ENCODE peak calls at places on chromosomes 16 and 17, in five cellular contexts. G, J, H, A and O are unnamed samples.

GRCh38 chr17:50290074-50290702 is 15.9 kb downstream of the TMEM92 start:
- DNase-seq in G (peak), J (peak), H (no peak), A (peak), O (peak)

GRCh38 chr16:4613636-4614570 is 785 bp downstream of the UBALD1 start:
- DNase-seq in G (no peak), J (peak), H (peak), A (no peak), O (peak)

GRCh38 chr17:36939059-36939943 is 2.0 kb downstream of the LHX1 start:
- DNase-seq in G (no peak), J (no peak), H (no peak), A (no peak), O (no peak)

GRCh38 chr17:45813051-45813731 is 29.1 kb downstream of the CRHR1 start:
- DNase-seq in G (no peak), J (peak), H (peak), A (no peak), O (no peak)

GRCh38 chr16:88619859-88620655 is 18.3 kb upstream of the IL17C start:
- DNase-seq in G (no peak), J (peak), H (no peak), A (no peak), O (no peak)

GRCh38 chr16:11152677-11153321 is 103.2 kb downstream of the SOCS1 start:
- DNase-seq in G (no peak), J (no peak), H (no peak), A (no peak), O (no peak)

GRCh38 chr17:17321356-17322025 is 18.3 kb downstream of the NT5M start:
- DNase-seq in G (no peak), J (no peak), H (no peak), A (no peak), O (no peak)

GRCh38 chr17:41544935-41545334 is 16.8 kb upstream of the KRT19 start:
- DNase-seq in G (no peak), J (no peak), H (no peak), A (no peak), O (no peak)

GRCh38 chr16:67461600-67462278 is 19.2 kb downstream of the ATP6V0D1 start:
- DNase-seq in G (peak), J (no peak), H (no peak), A (peak), O (no peak)

GRCh38 chr17:80978499-80979497 is 12.8 kb upstream of the CHMP6 start:
- DNase-seq in G (no peak), J (no peak), H (no peak), A (no peak), O (no peak)

GRCh38 chr17:73137376-73137775 is 27.4 kb upstream of the SSTR2 start:
- DNase-seq in G (no peak), J (no peak), H (no peak), A (no peak), O (no peak)

GRCh38 chr16:24580665-24581064 is 41.3 kb downstream of the RBBP6 start:
- DNase-seq in G (no peak), J (peak), H (no peak), A (no peak), O (peak)

GRCh38 chr16:11546522-11547485 is 39.9 kb downstream of the LITAF start:
- DNase-seq in G (no peak), J (peak), H (no peak), A (no peak), O (no peak)

GRCh38 chr17:28620010-28620409 is 6.0 kb upstream of the RSKR start:
- DNase-seq in G (no peak), J (no peak), H (no peak), A (no peak), O (no peak)

GRCh38 chr16:81164481-81164880 is 68.3 kb upstream of the GCSH start:
- DNase-seq in G (peak), J (no peak), H (no peak), A (no peak), O (no peak)

GRCh38 chr17:337022-337420 is 15.6 kb downstream of the RPH3AL start:
- DNase-seq in G (no peak), J (no peak), H (no peak), A (no peak), O (no peak)

GRCh38 chr17:36829676-36830075 is 107.6 kb upstream of the LHX1 start:
- DNase-seq in G (no peak), J (no peak), H (no peak), A (no peak), O (peak)

GRCh38 chr16:68005786-68006286 is 6.6 kb upstream of the DPEP2 start:
- DNase-seq in G (no peak), J (peak), H (no peak), A (peak), O (peak)

GRCh38 chr16:87333101-87333500 is 15.9 kb upstream of the C16orf95 start:
- DNase-seq in G (no peak), J (no peak), H (no peak), A (no peak), O (no peak)

GRCh38 chr16:426906-427249 is 1.4 kb downstream of the RAB11FIP3 start:
- DNase-seq in G (no peak), J (no peak), H (no peak), A (no peak), O (no peak)

GRCh38 chr16:85582177-85582888 is 30.8 kb upstream of the GSE1 start:
- DNase-seq in G (no peak), J (no peak), H (peak), A (no peak), O (no peak)

GRCh38 chr16:200388-200787 is 20.1 kb downstream of the HBQ1 start:
- DNase-seq in G (no peak), J (peak), H (no peak), A (no peak), O (peak)

GRCh38 chr17:53148058-53148457 is 674.7 kb upstream of the KIF2B start:
- DNase-seq in G (no peak), J (no peak), H (no peak), A (no peak), O (no peak)

GRCh38 chr17:53150101-53150698 is 672.5 kb upstream of the KIF2B start:
- DNase-seq in G (no peak), J (no peak), H (no peak), A (no peak), O (peak)
- TF ChIP-seq CTCF in G (no peak), J (no peak), H (peak), A (no peak), O (no peak)

DNA sequence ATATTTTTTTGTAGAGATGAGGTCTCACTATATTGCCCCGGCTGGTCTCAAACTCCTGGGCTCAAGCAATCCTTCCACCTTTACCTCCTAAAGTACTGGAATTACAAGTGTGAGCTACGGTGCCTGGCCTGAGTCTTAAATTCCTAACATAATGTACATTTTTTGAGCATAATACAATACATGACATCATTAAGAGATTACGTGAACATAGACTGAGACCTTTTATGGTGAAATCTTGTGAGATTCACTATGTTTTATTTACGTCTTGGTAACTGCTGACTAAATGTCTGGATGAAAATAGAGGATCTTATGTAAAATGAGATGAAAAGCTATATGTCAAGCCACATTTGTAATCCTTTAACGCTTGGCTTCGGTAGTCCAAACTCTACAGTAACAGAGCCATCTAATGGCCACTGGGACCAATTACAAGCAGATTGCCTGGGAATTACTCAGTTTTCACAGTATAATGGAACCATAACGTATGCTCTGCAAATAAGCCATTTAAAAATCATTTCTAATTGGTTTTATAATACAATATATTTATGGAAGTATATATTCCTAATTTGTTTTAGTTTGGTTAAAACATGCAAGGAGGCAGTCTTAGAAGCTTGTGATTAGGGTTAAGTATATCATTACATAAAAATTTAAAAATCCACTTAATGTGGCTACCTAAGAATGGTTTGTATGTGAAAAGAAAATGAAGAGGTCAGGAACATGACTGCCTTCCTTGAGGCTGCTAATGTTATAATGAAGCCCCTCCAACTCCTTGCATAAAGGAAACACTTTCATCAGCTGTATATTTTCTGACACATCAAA is 8.1 kb upstream of the EFCAB13 start:
- DNase-seq in G (peak), J (peak), H (peak), A (peak), O (peak)
- TF ChIP-seq CTCF in G (peak), J (peak), H (peak), A (peak), O (peak)

GRCh38 chr16:66419527-66419926 is 7.6 kb upstream of the BEAN1 start:
- DNase-seq in G (no peak), J (no peak), H (no peak), A (no peak), O (no peak)
- TF ChIP-seq CTCF in G (no peak), J (peak), H (no peak), A (no peak), O (no peak)

GRCh38 chr16:54928421-54929089 is 2.1 kb upstream of the IRX5 start:
- DNase-seq in G (no peak), J (no peak), H (no peak), A (peak), O (peak)
- TF ChIP-seq CTCF in G (no peak), J (no peak), H (no peak), A (no peak), O (no peak)

GRCh38 chr17:51439395-51440229 is 179.3 kb downstream of the UTP18 start:
- DNase-seq in G (no peak), J (no peak), H (no peak), A (no peak), O (peak)

GRCh38 chr17:51435171-51435552 is 174.8 kb downstream of the UTP18 start:
- DNase-seq in G (no peak), J (no peak), H (no peak), A (no peak), O (no peak)

GRCh38 chr17:51434434-51435170 is 174.3 kb downstream of the UTP18 start:
- DNase-seq in G (no peak), J (no peak), H (no peak), A (no peak), O (peak)

GRCh38 chr17:51430581-51430980 is 170.2 kb downstream of the UTP18 start:
- DNase-seq in G (no peak), J (no peak), H (no peak), A (no peak), O (no peak)

DNA sequence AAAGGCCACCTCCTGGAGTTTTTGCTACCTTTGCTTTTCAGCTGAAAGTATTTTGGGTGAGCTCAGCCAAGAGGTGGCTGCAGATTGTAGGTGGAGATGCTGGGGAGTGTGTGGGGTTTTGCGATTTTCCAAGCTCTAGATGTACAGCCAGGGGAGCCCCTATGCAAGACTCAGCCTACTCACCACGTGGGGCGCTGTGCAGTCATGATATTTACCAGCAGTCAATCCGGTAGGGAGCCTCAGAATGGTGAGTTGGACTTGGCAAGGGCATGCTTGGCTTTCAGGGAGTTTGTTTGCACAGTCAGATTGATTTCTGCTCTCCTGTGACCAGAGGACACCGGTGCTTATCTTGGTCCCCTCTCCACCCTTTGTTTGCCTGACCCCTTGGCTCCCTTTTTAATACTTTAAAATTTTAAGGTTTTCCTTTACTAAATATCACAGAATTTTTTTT is 175.3 kb downstream of the UTP18 start:
- DNase-seq in G (peak), J (peak), H (peak), A (no peak), O (peak)
- TF ChIP-seq CTCF in G (no peak), J (peak), H (peak), A (no peak), O (peak)